ENCODE peak calls at places on chromosomes 6 and 20, in four cellular contexts. One of them, this sample, is unnamed.

GRCh38 chr20:44183282-44183681 is 3.7 kb downstream of the JPH2 start:
- DNase-seq in aorta: no peak
- DNase-seq in T-helper 9 cell: no peak
- DNase-seq in T-helper 1 cell: no peak
- DNase-seq in this sample: no peak

GRCh38 chr6:54579011-54579410 is 267.6 kb upstream of the FAM83B start:
- DNase-seq in aorta: no peak
- DNase-seq in T-helper 9 cell: no peak
- DNase-seq in T-helper 1 cell: no peak
- DNase-seq in this sample: no peak

GRCh38 chr6:41286544-41287346 is at the start of gene TREM1:
- DNase-seq in aorta: peak
- DNase-seq in T-helper 9 cell: no peak
- DNase-seq in T-helper 1 cell: no peak
- DNase-seq in this sample: no peak

GRCh38 chr20:47304287-47304686 is 52.2 kb downstream of the ZMYND8 start:
- DNase-seq in aorta: no peak
- DNase-seq in T-helper 9 cell: no peak
- DNase-seq in T-helper 1 cell: no peak
- DNase-seq in this sample: no peak

GRCh38 chr20:7505835-7506221 is 434.4 kb downstream of the HAO1 start:
- DNase-seq in aorta: no peak
- DNase-seq in T-helper 9 cell: no peak
- DNase-seq in T-helper 1 cell: no peak
- DNase-seq in this sample: no peak

GRCh38 chr6:25635886-25636317 is 16.1 kb upstream of the SCGN start:
- DNase-seq in aorta: no peak
- DNase-seq in T-helper 9 cell: no peak
- DNase-seq in T-helper 1 cell: no peak
- DNase-seq in this sample: no peak

GRCh38 chr6:132122871-132123270 is 171.7 kb upstream of the CCN2 start:
- DNase-seq in aorta: no peak
- DNase-seq in T-helper 9 cell: no peak
- DNase-seq in T-helper 1 cell: no peak
- DNase-seq in this sample: no peak

GRCh38 chr6:116945809-116946208 is 68.8 kb downstream of the RFX6 start:
- DNase-seq in aorta: no peak
- DNase-seq in T-helper 9 cell: no peak
- DNase-seq in T-helper 1 cell: no peak
- DNase-seq in this sample: no peak

GRCh38 chr20:17806739-17807441 is 107.1 kb downstream of the BANF2 start:
- DNase-seq in aorta: peak
- DNase-seq in T-helper 9 cell: no peak
- DNase-seq in T-helper 1 cell: no peak
- DNase-seq in this sample: peak

GRCh38 chr6:82182756-82183155 is 64.8 kb downstream of the IBTK start:
- DNase-seq in aorta: no peak
- DNase-seq in T-helper 9 cell: no peak
- DNase-seq in T-helper 1 cell: no peak
- DNase-seq in this sample: no peak

GRCh38 chr20:52933867-52934266 is 38.3 kb upstream of the TSHZ2 start:
- DNase-seq in aorta: no peak
- DNase-seq in T-helper 9 cell: no peak
- DNase-seq in T-helper 1 cell: no peak
- DNase-seq in this sample: no peak

GRCh38 chr20:61588356-61589054 is 336.4 kb downstream of the CDH4 start:
- DNase-seq in aorta: no peak
- DNase-seq in T-helper 9 cell: no peak
- DNase-seq in T-helper 1 cell: no peak
- DNase-seq in this sample: peak

GRCh38 chr6:137873273-137873762 is 6.3 kb downstream of the TNFAIP3 start:
- DNase-seq in aorta: peak
- DNase-seq in T-helper 9 cell: no peak
- DNase-seq in T-helper 1 cell: peak
- DNase-seq in this sample: no peak

GRCh38 chr6:29733057-29733456 is 9.8 kb downstream of the HLA-F start:
- DNase-seq in aorta: no peak
- DNase-seq in T-helper 9 cell: no peak
- DNase-seq in T-helper 1 cell: no peak
- DNase-seq in this sample: no peak

GRCh38 chr6:71727632-71728294 is 158.6 kb upstream of the RIMS1 start:
- DNase-seq in aorta: no peak
- DNase-seq in T-helper 9 cell: no peak
- DNase-seq in T-helper 1 cell: no peak
- DNase-seq in this sample: no peak

GRCh38 chr20:19257201-19257600 is 44.8 kb downstream of the SLC24A3 start:
- DNase-seq in aorta: no peak
- DNase-seq in T-helper 9 cell: no peak
- DNase-seq in T-helper 1 cell: no peak
- DNase-seq in this sample: no peak

GRCh38 chr6:107704377-107705013 is 119.6 kb downstream of the SCML4 start:
- DNase-seq in aorta: no peak
- DNase-seq in T-helper 9 cell: no peak
- DNase-seq in T-helper 1 cell: no peak
- DNase-seq in this sample: no peak

GRCh38 chr6:170206931-170207431 is 83.9 kb downstream of the DLL1 start:
- DNase-seq in aorta: no peak
- DNase-seq in T-helper 9 cell: no peak
- DNase-seq in T-helper 1 cell: no peak
- DNase-seq in this sample: peak

GRCh38 chr20:50715694-50716093 is 15.7 kb upstream of the PARD6B start:
- DNase-seq in aorta: no peak
- DNase-seq in T-helper 9 cell: no peak
- DNase-seq in T-helper 1 cell: no peak
- DNase-seq in this sample: no peak

GRCh38 chr6:37433657-37434271 is 743 bp downstream of the CMTR1 start:
- DNase-seq in aorta: peak
- DNase-seq in T-helper 9 cell: peak
- DNase-seq in T-helper 1 cell: peak
- DNase-seq in this sample: no peak

GRCh38 chr6:119653329-119653728 is 303.8 kb upstream of the MAN1A1 start:
- DNase-seq in aorta: no peak
- DNase-seq in T-helper 9 cell: no peak
- DNase-seq in T-helper 1 cell: no peak
- DNase-seq in this sample: no peak

GRCh38 chr6:7974553-7974931 is 64.0 kb upstream of the TXNDC5 start:
- DNase-seq in aorta: no peak
- DNase-seq in T-helper 9 cell: no peak
- DNase-seq in T-helper 1 cell: no peak
- DNase-seq in this sample: no peak

GRCh38 chr20:58418949-58419748 is 30.1 kb downstream of the VAPB start:
- DNase-seq in aorta: no peak
- DNase-seq in T-helper 9 cell: no peak
- DNase-seq in T-helper 1 cell: no peak
- DNase-seq in this sample: no peak

GRCh38 chr6:131510094-131510493 is 62.9 kb upstream of the ARG1 start:
- DNase-seq in aorta: no peak
- DNase-seq in T-helper 9 cell: no peak
- DNase-seq in T-helper 1 cell: no peak
- DNase-seq in this sample: no peak

GRCh38 chr20:22513574-22513973 is 70.8 kb downstream of the FOXA2 start:
- DNase-seq in aorta: no peak
- DNase-seq in T-helper 9 cell: no peak
- DNase-seq in T-helper 1 cell: no peak
- DNase-seq in this sample: no peak

GRCh38 chr20:55761787-55762186 is 243.5 kb downstream of the CBLN4 start:
- DNase-seq in aorta: no peak
- DNase-seq in T-helper 9 cell: no peak
- DNase-seq in T-helper 1 cell: no peak
- DNase-seq in this sample: no peak

GRCh38 chr6:16337280-16337975 is 99.0 kb downstream of the GMPR start:
- DNase-seq in aorta: peak
- DNase-seq in T-helper 9 cell: no peak
- DNase-seq in T-helper 1 cell: no peak
- DNase-seq in this sample: peak

GRCh38 chr6:74814440-74814839 is 391.4 kb downstream of the COL12A1 start:
- DNase-seq in aorta: no peak
- DNase-seq in T-helper 9 cell: no peak
- DNase-seq in T-helper 1 cell: no peak
- DNase-seq in this sample: no peak

GRCh38 chr20:43994486-43995100 is 79.9 kb downstream of the TOX2 start:
- DNase-seq in aorta: no peak
- DNase-seq in T-helper 9 cell: no peak
- DNase-seq in T-helper 1 cell: no peak
- DNase-seq in this sample: no peak

GRCh38 chr6:145278163-145278807 is 457.0 kb downstream of the EPM2A start:
- DNase-seq in aorta: no peak
- DNase-seq in T-helper 9 cell: no peak
- DNase-seq in T-helper 1 cell: no peak
- DNase-seq in this sample: no peak

GRCh38 chr6:167826230-167827061 is at the start of gene AFDN:
- DNase-seq in aorta: peak
- DNase-seq in T-helper 9 cell: peak
- DNase-seq in T-helper 1 cell: peak
- DNase-seq in this sample: peak

GRCh38 chr20:50297498-50298348 is 107.1 kb downstream of the CEBPB start:
- DNase-seq in aorta: peak
- DNase-seq in T-helper 9 cell: no peak
- DNase-seq in T-helper 1 cell: no peak
- DNase-seq in this sample: peak

GRCh38 chr20:57421258-57422220 is 30.3 kb downstream of the RBM38 start:
- DNase-seq in aorta: no peak
- DNase-seq in T-helper 9 cell: no peak
- DNase-seq in T-helper 1 cell: no peak
- DNase-seq in this sample: no peak

GRCh38 chr6:39452746-39453145 is 130.2 kb upstream of the KCNK16 start:
- DNase-seq in aorta: no peak
- DNase-seq in T-helper 9 cell: no peak
- DNase-seq in T-helper 1 cell: no peak
- DNase-seq in this sample: no peak

GRCh38 chr20:19668406-19668805 is 89.7 kb upstream of the RIN2 start:
- DNase-seq in aorta: no peak
- DNase-seq in T-helper 9 cell: no peak
- DNase-seq in T-helper 1 cell: no peak
- DNase-seq in this sample: no peak

GRCh38 chr20:64010711-64011237 is 25.2 kb upstream of the C20orf204 start:
- DNase-seq in aorta: no peak
- DNase-seq in T-helper 9 cell: no peak
- DNase-seq in T-helper 1 cell: no peak
- DNase-seq in this sample: no peak

GRCh38 chr6:113352831-113353230 is 504.3 kb upstream of the MARCKS start:
- DNase-seq in aorta: no peak
- DNase-seq in T-helper 9 cell: no peak
- DNase-seq in T-helper 1 cell: no peak
- DNase-seq in this sample: no peak